ENCODE peak calls at places on chromosomes 13 and 19, in eight cellular contexts. H is osteoblast, M is neural progenitor cell, S is lower leg skin, E is neural crest cell, D is tibial nerve, G is esophagus squamous epithelium, B is pancreas. K is an unnamed sample.

GRCh38 chr13:98141938-98142426 is 912 bp upstream of the FARP1 start:
- DNase-seq in B (peak; percentile 44), G (no peak), S (peak; percentile 87), M (peak; percentile 69), E (no peak), H (no peak), D (no peak), K (no peak)

GRCh38 chr19:35608250-35608649 is 4.3 kb upstream of the HAUS5 start:
- DNase-seq in G (no peak), B (no peak), H (no peak), M (no peak), S (no peak), D (no peak), E (no peak), K (no peak)

GRCh38 chr13:80339578-80339840 is 1.4 kb downstream of the SPRY2 start:
- DNase-seq in H (peak; percentile 59), E (no peak), G (no peak), B (peak; percentile 20), M (peak; percentile 65), D (no peak), S (no peak), K (no peak)

GRCh38 chr19:56864443-56865125 is 24.1 kb upstream of the PEG3 start:
- DNase-seq in D (no peak), E (no peak), S (no peak), M (no peak), H (no peak), B (no peak), G (no peak), K (no peak)

GRCh38 chr13:40597735-40598365 is 68.6 kb downstream of the FOXO1 start:
- DNase-seq in E (no peak), G (no peak), S (no peak), M (peak; percentile 15), B (no peak), D (no peak), H (peak; percentile 32), K (no peak)

GRCh38 chr13:36101157-36101556 is 30.0 kb downstream of the DCLK1 start:
- DNase-seq in D (no peak), S (no peak), G (no peak), B (no peak), H (no peak), M (no peak), E (no peak), K (no peak)

GRCh38 chr13:72221276-72221962 is 354.4 kb upstream of the DACH1 start:
- DNase-seq in H (peak; percentile 8), B (no peak), E (peak; percentile 12), G (no peak), S (peak; percentile 82), M (peak; percentile 59), D (no peak), K (no peak)

GRCh38 chr13:81017525-81018152 is 676.7 kb upstream of the SPRY2 start:
- DNase-seq in D (no peak), M (peak; percentile 70), B (no peak), H (peak; percentile 43), G (no peak), S (no peak), E (no peak), K (no peak)

GRCh38 chr13:107450931-107451330 is 764.4 kb downstream of the LIG4 start:
- DNase-seq in M (no peak), B (no peak), E (no peak), H (peak; percentile 91), G (no peak), S (no peak), D (no peak), K (no peak)

GRCh38 chr13:52921194-52921593 is 72.8 kb upstream of the PCDH8 start:
- DNase-seq in E (no peak), B (no peak), G (no peak), H (no peak), D (no peak), S (no peak), M (no peak), K (no peak)

GRCh38 chr19:38095411-38096308 is 128.4 kb downstream of the DPF1 start:
- DNase-seq in G (no peak), B (peak; percentile 47), D (peak; percentile 63), H (no peak), M (peak; percentile 89), E (peak; percentile 68), S (peak; percentile 93), K (peak; percentile 82)

GRCh38 chr19:33174186-33174585 is 19.9 kb upstream of the LRP3 start:
- DNase-seq in S (no peak), G (no peak), H (no peak), D (no peak), B (no peak), E (no peak), M (no peak), K (no peak)

GRCh38 chr19:34356875-34357274 is 8.1 kb upstream of the GPI start:
- DNase-seq in M (no peak), B (no peak), H (no peak), G (no peak), S (no peak), E (no peak), D (no peak), K (no peak)

GRCh38 chr13:22993148-22993547 is 187.6 kb upstream of the SGCG start:
- DNase-seq in D (no peak), B (no peak), E (no peak), H (no peak), S (no peak), M (no peak), G (no peak), K (no peak)

GRCh38 chr13:41025518-41025917 is 6.4 kb upstream of the ELF1 start:
- DNase-seq in H (no peak), G (no peak), B (no peak), D (no peak), S (no peak), M (no peak), E (no peak), K (no peak)

GRCh38 chr19:35346193-35347052 is 1.3 kb upstream of the FFAR1 start:
- DNase-seq in G (no peak), S (peak; percentile 79), H (no peak), B (no peak), D (no peak), M (no peak), E (no peak), K (no peak)

GRCh38 chr13:74681891-74682290 is 547.7 kb upstream of the KLF12 start:
- DNase-seq in E (no peak), B (no peak), H (no peak), S (no peak), G (no peak), M (no peak), D (no peak), K (no peak)

GRCh38 chr13:100540621-100541020 is 48.0 kb downstream of the GGACT start:
- DNase-seq in B (no peak), G (no peak), D (no peak), M (no peak), E (no peak), H (peak; percentile 63), S (no peak), K (no peak)

GRCh38 chr19:16769385-16769784 is 49.7 kb downstream of the NWD1 start:
- DNase-seq in E (no peak), S (no peak), D (no peak), B (no peak), G (no peak), M (no peak), H (no peak), K (no peak)

GRCh38 chr13:101941095-101941777 is 460.6 kb downstream of the FGF14 start:
- DNase-seq in E (no peak), H (no peak), D (no peak), B (no peak), S (no peak), M (no peak), G (no peak), K (no peak)

GRCh38 chr19:15251010-15251748 is 18.9 kb upstream of the EPHX3 start:
- DNase-seq in M (no peak), H (peak; percentile 89), S (no peak), G (no peak), E (no peak), D (no peak), B (no peak), K (no peak)

GRCh38 chr19:38266981-38267597 is 2.7 kb downstream of the SPINT2 start:
- DNase-seq in G (no peak), H (peak; percentile 94), M (no peak), D (no peak), E (no peak), S (no peak), B (no peak), K (no peak)

GRCh38 chr13:21478881-21479808 is 20.0 kb upstream of the ZDHHC20 start:
- DNase-seq in D (no peak), E (peak; percentile 48), H (peak; percentile 73), S (no peak), B (peak; percentile 47), G (no peak), M (peak; percentile 80), K (no peak)

GRCh38 chr19:49915271-49915670 is 13.7 kb upstream of the ATF5 start:
- DNase-seq in D (no peak), E (no peak), S (no peak), M (no peak), G (no peak), B (no peak), H (no peak), K (no peak)

GRCh38 chr19:49920624-49921363 is 8.2 kb upstream of the ATF5 start:
- DNase-seq in D (no peak), E (no peak), S (no peak), G (no peak), H (no peak), B (no peak), M (no peak), K (no peak)

GRCh38 chr19:49918089-49918488 is 10.9 kb upstream of the ATF5 start:
- DNase-seq in M (no peak), H (no peak), D (no peak), G (no peak), S (no peak), E (no peak), B (no peak), K (no peak)

GRCh38 chr19:49913720-49914119 is 15.3 kb upstream of the ATF5 start:
- DNase-seq in G (no peak), M (no peak), H (peak; percentile 66), B (no peak), S (no peak), E (no peak), D (no peak), K (no peak)

GRCh38 chr19:49916839-49917733 is 11.9 kb upstream of the ATF5 start:
- DNase-seq in M (peak; percentile 49), S (no peak), D (no peak), E (no peak), H (no peak), B (no peak), G (no peak), K (no peak)
- TF ChIP-seq CTCF in M (peak; percentile 46), S (no peak), D (no peak), E (peak; percentile 53), H (peak; percentile 22), B (no peak), G (peak; percentile 8), K (no peak)

GRCh38 chr13:45372189-45373115 is 31.5 kb upstream of the TPT1 start:
- DNase-seq in D (no peak), B (no peak), G (no peak), M (no peak), S (no peak), E (no peak), H (no peak), K (no peak)
- TF ChIP-seq CTCF in D (no peak), B (no peak), G (no peak), M (no peak), S (no peak), E (no peak), H (no peak), K (no peak)

GRCh38 chr19:40165362-40165937 is 25.8 kb upstream of the MAP3K10 start:
- DNase-seq in S (peak; percentile 91), D (no peak), M (peak; percentile 83), H (peak; percentile 93), B (peak; percentile 27), E (peak; percentile 50), G (no peak), K (no peak)
- TF ChIP-seq CTCF in S (peak; percentile 26), D (peak; percentile 26), M (peak; percentile 88), H (peak; percentile 78), B (no peak), E (peak; percentile 57), G (peak; percentile 37), K (no peak)

GRCh38 chr13:110949116-110949515 is 34.2 kb upstream of the ANKRD10 start:
- DNase-seq in B (no peak), G (no peak), D (no peak), E (no peak), H (no peak), S (no peak), M (no peak), K (no peak)
- TF ChIP-seq CTCF in B (no peak), G (no peak), D (no peak), E (no peak), H (no peak), S (no peak), M (no peak), K (no peak)